ENCODE peak calls at places on chromosomes 16 and 17, in six cellular contexts. G, T, Q, B, S and I are unnamed samples.

GRCh38 chr16:83939266-83939856 is 13.7 kb upstream of the OSGIN1 start:
- DNase-seq in Q (no peak), G (no peak), B (no peak), S (no peak), T (no peak), I (no peak)

GRCh38 chr17:59756236-59756818 is 48.9 kb downstream of the VMP1 start:
- DNase-seq in Q (no peak), S (no peak), G (no peak), B (peak; percentile 75), T (no peak), I (peak; percentile 82)

GRCh38 chr17:60947100-60947499 is 269.4 kb downstream of the BCAS3 start:
- DNase-seq in G (no peak), B (peak; percentile 60), T (no peak), Q (no peak), S (no peak), I (peak; percentile 25)

GRCh38 chr16:24051125-24051524 is 205.0 kb upstream of the CACNG3 start:
- DNase-seq in S (no peak), T (no peak), B (no peak), G (no peak), Q (no peak), I (no peak)

GRCh38 chr17:74903671-74904070 is 10.2 kb upstream of the FADS6 start:
- DNase-seq in Q (no peak), B (no peak), G (no peak), S (no peak), T (no peak), I (no peak)

GRCh38 chr16:69326172-69326873 is 4.1 kb downstream of the PDF start:
- DNase-seq in B (no peak), T (peak; percentile 17), S (no peak), G (no peak), Q (peak; percentile 68), I (no peak)

GRCh38 chr16:1613728-1614225 is 1.6 kb downstream of the CRAMP1 start:
- DNase-seq in S (no peak), T (no peak), Q (no peak), G (no peak), B (no peak), I (peak; percentile 13)

GRCh38 chr16:15739940-15740339 is 89.9 kb downstream of the NDE1 start:
- DNase-seq in B (peak; percentile 3), Q (no peak), T (no peak), S (no peak), G (peak; percentile 24), I (no peak)

GRCh38 chr17:49963277-49963625 is 5.7 kb upstream of the DLX4 start:
- DNase-seq in T (no peak), Q (no peak), B (no peak), G (no peak), S (no peak), I (no peak)

GRCh38 chr16:46845952-46846351 is 15.0 kb upstream of the C16orf87 start:
- DNase-seq in G (no peak), T (no peak), B (no peak), S (peak; percentile 21), Q (no peak), I (no peak)

GRCh38 chr17:48100591-48101011 is 677 bp downstream of the CBX1 start:
- DNase-seq in T (peak; percentile 74), G (peak; percentile 75), S (no peak), B (peak; percentile 66), Q (no peak), I (peak; percentile 44)

GRCh38 chr17:81391964-81392908 is 3.0 kb upstream of the BAHCC1 start:
- DNase-seq in Q (peak; percentile 85), S (no peak), T (no peak), G (no peak), B (peak; percentile 91), I (no peak)

GRCh38 chr16:53100889-53101288 is 46.1 kb downstream of the CHD9 start:
- DNase-seq in G (no peak), S (no peak), T (no peak), B (no peak), Q (no peak), I (no peak)

GRCh38 chr17:1779571-1780074 is 17.8 kb downstream of the SERPINF1 start:
- DNase-seq in G (no peak), B (peak; percentile 99), S (no peak), Q (peak; percentile 84), T (no peak), I (peak; percentile 94)

GRCh38 chr17:21676281-21677111 is 15.8 kb upstream of the KCNJ18 start:
- DNase-seq in G (no peak), S (no peak), T (peak; percentile 27), Q (no peak), B (no peak), I (no peak)

GRCh38 chr16:79874391-79874790 is 273.9 kb upstream of the MAF start:
- DNase-seq in G (no peak), T (no peak), S (no peak), Q (no peak), B (peak; percentile 1), I (no peak)

GRCh38 chr17:15260376-15261062 is 4.6 kb downstream of the PMP22 start:
- DNase-seq in B (peak; percentile 91), T (no peak), G (peak; percentile 74), Q (peak; percentile 95), S (peak; percentile 97), I (peak; percentile 80)

GRCh38 chr16:29649560-29650494 is 13.2 kb upstream of the SPN start:
- DNase-seq in T (no peak), Q (no peak), B (no peak), G (no peak), S (no peak), I (no peak)

GRCh38 chr17:43442711-43443110 is 41.1 kb upstream of the DHX8 start:
- DNase-seq in S (no peak), B (no peak), Q (no peak), G (no peak), T (no peak), I (peak; percentile 25)

GRCh38 chr16:75555213-75555706 is 792 bp downstream of the TMEM231 start:
- DNase-seq in T (peak; percentile 95), G (peak; percentile 88), S (no peak), Q (peak; percentile 83), B (peak; percentile 91), I (peak; percentile 94)

GRCh38 chr16:65012357-65012756 is 109.5 kb downstream of the CDH11 start:
- DNase-seq in B (peak; percentile 34), G (no peak), T (no peak), S (no peak), Q (no peak), I (peak; percentile 31)

GRCh38 chr17:76844846-76845245 is 23.4 kb upstream of the MGAT5B start:
- DNase-seq in T (no peak), B (no peak), S (no peak), Q (no peak), G (no peak), I (no peak)

GRCh38 chr17:81295031-81295677 is at the start of gene SLC38A10:
- DNase-seq in G (peak; percentile 94), T (peak; percentile 87), B (peak; percentile 74), Q (peak; percentile 96), S (peak; percentile 97), I (peak; percentile 62)

GRCh38 chr17:1197781-1198490 is 18.2 kb upstream of the ABR start:
- DNase-seq in S (peak; percentile 95), Q (peak; percentile 82), T (no peak), B (peak; percentile 62), G (no peak), I (no peak)

GRCh38 chr17:269616-270514 is 82.7 kb downstream of the RPH3AL start:
- DNase-seq in Q (peak; percentile 45), G (peak; percentile 9), T (peak; percentile 33), B (no peak), S (no peak), I (no peak)

GRCh38 chr17:40951011-40951622 is 13.7 kb upstream of the KRT23 start:
- DNase-seq in G (no peak), S (no peak), Q (no peak), B (no peak), T (no peak), I (no peak)

DNA sequence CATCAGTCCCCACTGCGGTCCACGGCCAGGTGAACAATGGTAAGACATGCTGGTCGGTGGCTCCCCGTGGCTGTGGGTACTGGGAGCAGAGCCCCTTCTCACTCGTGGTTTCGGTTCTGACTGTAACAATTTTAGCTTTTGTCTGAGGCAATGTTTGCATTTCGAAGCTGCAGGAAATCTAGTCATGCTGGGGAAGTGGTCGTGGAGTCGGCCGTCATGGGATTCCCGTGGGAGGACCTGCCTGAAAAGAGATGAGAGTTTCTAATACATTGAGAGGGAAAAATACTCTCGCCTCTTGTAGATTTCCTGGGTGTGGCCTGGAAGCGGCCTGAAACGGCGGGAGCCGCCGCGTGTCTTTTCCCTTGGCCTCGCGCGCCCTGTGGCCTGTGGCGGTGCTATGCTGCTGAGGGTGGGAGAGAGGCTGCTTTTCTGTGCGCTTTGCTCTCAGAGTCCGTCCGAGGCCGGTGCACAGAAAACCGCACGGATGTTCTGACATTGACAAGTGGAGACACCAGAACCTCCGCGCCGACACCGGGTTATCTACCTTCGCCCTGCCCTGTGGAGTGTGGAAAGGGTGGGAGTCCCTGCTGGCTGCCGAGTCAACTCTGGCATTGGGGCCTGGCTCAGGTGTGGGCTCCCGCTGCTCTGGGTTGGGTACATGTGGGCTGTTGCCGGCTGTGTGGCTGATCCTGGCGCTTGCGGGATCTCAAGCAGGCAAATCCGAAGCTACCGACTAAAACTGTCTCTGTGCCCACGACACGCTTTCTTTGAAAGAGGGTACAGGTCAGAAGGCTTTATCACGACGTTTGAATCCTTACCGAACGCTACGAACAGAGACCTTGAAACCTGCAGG is 60.8 kb downstream of the WDR45B start:
- DNase-seq in G (no peak), Q (no peak), B (no peak), S (no peak), T (no peak), I (no peak)
- H3K4me3 ChIP-seq in G (no peak overlapping the region), Q (no peak overlapping the region), B (no peak overlapping the region), S (no peak overlapping the region), T (no peak overlapping the region), I (no peak overlapping the region)

GRCh38 chr16:11006666-11007065 is 62.3 kb downstream of the CLEC16A start:
- DNase-seq in Q (no peak), S (no peak), B (no peak), G (no peak), T (no peak), I (no peak)

GRCh38 chr16:11003141-11003540 is 58.8 kb downstream of the CLEC16A start:
- DNase-seq in S (no peak), T (no peak), G (no peak), Q (no peak), B (no peak), I (no peak)

GRCh38 chr16:11004957-11005610 is 60.7 kb downstream of the CLEC16A start:
- DNase-seq in T (no peak), S (no peak), Q (no peak), G (no peak), B (peak; percentile 51), I (no peak)

GRCh38 chr16:11005611-11005975 is 61.2 kb downstream of the CLEC16A start:
- DNase-seq in S (no peak), Q (no peak), G (no peak), B (peak; percentile 42), T (no peak), I (no peak)

GRCh38 chr16:11004351-11004750 is 60.0 kb downstream of the CLEC16A start:
- DNase-seq in B (no peak), S (no peak), Q (no peak), G (no peak), T (no peak), I (no peak)
- H3K27ac ChIP-seq in B (peak overlapping the region; percentile 73), S (peak overlapping the region; percentile 56), Q (peak overlapping the region; percentile 13), G (no peak overlapping the region), T (peak overlapping the region; percentile 57), I (peak overlapping the region; percentile 49)

GRCh38 chr16:55349867-55350266 is 25.9 kb downstream of the IRX6 start:
- DNase-seq in G (no peak), T (no peak), Q (no peak), S (no peak), B (no peak), I (no peak)
- TF ChIP-seq CTCF in G (no peak), T (no peak), Q (no peak), S (no peak), B (no peak), I (no peak)

GRCh38 chr17:3738562-3739295 is 15.0 kb downstream of the HASPIN start:
- DNase-seq in T (no peak), Q (peak; percentile 56), G (peak; percentile 61), S (no peak), B (peak; percentile 9), I (no peak)
- H3K4me3 ChIP-seq in T (no peak overlapping the region), Q (peak overlapping the region; percentile 55), G (no peak overlapping the region), S (peak overlapping the region; percentile 37), B (no peak overlapping the region), I (no peak overlapping the region)